ENCODE peak calls at places on chromosome 4, in six cellular contexts. B, N, H, I, E and D are unnamed samples.
A peak's percentile ranks its signal among the peaks of the same experiment; 100 is the strongest.

GRCh38 chr4:45647823-45648222 is 476.0 kb downstream of the GABRG1 start:
- ATAC-seq in E (no peak), N (no peak), I (no peak), H (peak; percentile 79), B (no peak), D (no peak)

GRCh38 chr4:89283226-89283974 is 24.2 kb downstream of the GPRIN3 start:
- ATAC-seq in I (peak; percentile 81), E (no peak), B (no peak), N (peak; percentile 59), H (no peak), D (no peak)

GRCh38 chr4:147103403-147103946 is 157.8 kb upstream of the TTC29 start:
- ATAC-seq in E (no peak), B (no peak), H (no peak), I (peak; percentile 94), N (peak; percentile 95), D (peak; percentile 94)

GRCh38 chr4:509374-509676 is 10.3 kb downstream of the PIGG start:
- ATAC-seq in H (no peak), N (no peak), I (no peak), E (no peak), B (no peak), D (no peak)

GRCh38 chr4:104722467-104722866 is 227.8 kb upstream of the CXXC4 start:
- ATAC-seq in E (no peak), N (no peak), H (no peak), B (no peak), I (no peak), D (no peak)

GRCh38 chr4:96742332-96743014 is 902.6 kb downstream of the PDHA2 start:
- ATAC-seq in N (no peak), H (no peak), B (no peak), I (no peak), E (no peak), D (no peak)

GRCh38 chr4:95510877-95511276 is 37.9 kb downstream of the UNC5C start:
- ATAC-seq in H (no peak), B (no peak), E (peak; percentile 26), I (no peak), N (no peak), D (no peak)

GRCh38 chr4:83320548-83320947 is 14.1 kb downstream of the HPSE start:
- ATAC-seq in I (no peak), B (no peak), H (no peak), N (peak; percentile 85), E (no peak), D (peak; percentile 57)

GRCh38 chr4:518569-519083 is 19.6 kb downstream of the PIGG start:
- ATAC-seq in B (no peak), N (no peak), I (no peak), E (no peak), H (no peak), D (no peak)

GRCh38 chr4:2886622-2887021 is 43.0 kb downstream of the ADD1 start:
- ATAC-seq in H (no peak), E (no peak), I (no peak), N (no peak), B (no peak), D (no peak)

GRCh38 chr4:104909376-104909775 is 237.3 kb upstream of the TET2 start:
- ATAC-seq in E (no peak), N (no peak), H (no peak), I (no peak), B (no peak), D (no peak)

GRCh38 chr4:185036842-185037241 is 18.6 kb downstream of the HELT start:
- ATAC-seq in B (peak; percentile 45), N (no peak), I (no peak), E (no peak), H (no peak), D (no peak)

GRCh38 chr4:101356928-101357327 is 9.6 kb upstream of the PPP3CA start:
- ATAC-seq in I (peak; percentile 78), N (peak; percentile 59), B (no peak), H (peak; percentile 74), E (no peak), D (no peak)

GRCh38 chr4:139167774-139168444 is 9.1 kb downstream of the ELF2 start:
- ATAC-seq in E (peak; percentile 69), B (peak; percentile 76), I (peak; percentile 74), N (peak; percentile 85), H (peak; percentile 91), D (peak; percentile 66)
- H3K4me1 ChIP-seq in E (no peaks in the 10 kb centered on the region), B (peaks cover 27% of the 10 kb centered on the region), I (peaks cover 25% of the 10 kb centered on the region), N (peaks cover 43% of the 10 kb centered on the region), H (peaks cover 33% of the 10 kb centered on the region), D (peaks cover 84% of the 10 kb centered on the region)

DNA sequence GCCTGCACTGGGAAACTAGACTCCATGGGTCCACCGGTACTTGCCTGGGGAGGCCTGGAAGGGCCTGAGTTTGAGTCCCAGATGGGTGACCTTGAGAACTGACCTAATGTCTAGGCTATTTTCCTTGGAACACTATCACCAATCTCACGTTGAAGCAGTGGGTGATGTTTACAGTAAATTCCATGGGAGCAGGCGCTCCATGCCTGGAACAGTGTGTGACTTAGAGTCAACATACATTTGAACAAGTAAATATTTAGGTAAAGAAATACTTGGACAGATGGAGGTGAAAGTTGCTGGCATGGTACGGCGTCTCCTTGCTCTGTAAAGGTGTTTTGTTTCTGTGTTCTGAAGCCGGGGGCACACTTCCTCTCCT is 47.5 kb downstream of the TBC1D14 start:
- ATAC-seq in N (no peak), I (no peak), E (no peak), B (no peak), H (peak; percentile 44), D (no peak)
- TF ChIP-seq EP300 in N (no peak), I (no peak), E (no peak), B (no peak), H (peak; percentile 59), D (no peak)

GRCh38 chr4:65799513-65799912 is 129.2 kb upstream of the EPHA5 start:
- ATAC-seq in H (no peak), B (no peak), E (no peak), I (no peak), N (no peak), D (no peak)
- H3K4me1 ChIP-seq in H (no peaks in the 10 kb centered on the region), B (no peaks in the 10 kb centered on the region), E (no peaks in the 10 kb centered on the region), I (no peaks in the 10 kb centered on the region), N (no peaks in the 10 kb centered on the region), D (no peaks in the 10 kb centered on the region)

DNA sequence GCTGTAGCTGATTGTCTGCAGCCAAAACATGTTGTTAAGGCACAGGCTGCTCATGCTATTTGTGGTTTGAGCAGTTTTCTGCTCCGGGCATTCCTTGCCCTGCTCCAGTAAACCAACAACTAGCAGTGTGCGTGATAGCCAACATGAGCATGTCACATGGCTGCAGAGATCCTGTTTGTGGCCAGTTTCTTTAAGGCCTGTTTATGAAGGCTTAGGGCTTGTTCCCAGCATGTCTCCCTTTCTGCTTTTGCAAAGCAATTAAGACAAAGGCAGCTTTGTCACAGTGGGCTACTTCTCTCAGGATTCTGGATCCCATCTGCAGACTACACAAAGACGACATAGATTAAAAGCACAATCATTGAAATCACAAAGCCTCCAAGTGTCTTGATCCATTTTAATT is 160.5 kb downstream of the ZNF518B start:
- ATAC-seq in B (no peak), H (no peak), E (no peak), N (no peak), I (no peak), D (no peak)
- TF ChIP-seq EP300 in B (no peak), H (no peak), E (no peak), N (no peak), I (no peak), D (no peak)

DNA sequence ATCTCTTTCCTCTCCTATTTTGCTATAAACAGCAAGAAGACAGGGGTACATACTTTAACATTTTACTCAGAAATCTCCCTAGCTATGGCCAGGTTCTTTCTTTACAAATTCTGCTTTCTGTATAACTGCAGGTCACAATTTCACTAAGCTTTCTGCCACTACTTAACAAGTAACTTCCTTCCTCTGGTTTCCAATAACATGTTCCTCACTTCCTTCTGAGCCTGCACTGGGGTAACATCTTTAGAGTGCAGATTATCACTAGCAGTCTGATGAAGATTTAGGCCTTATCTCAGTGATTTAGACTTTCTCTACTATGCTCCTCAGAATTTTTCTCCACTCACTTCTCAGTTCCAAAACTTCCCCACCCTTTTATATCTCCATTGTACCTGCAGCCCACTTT is 1930.5 kb upstream of the AGA start:
- ATAC-seq in H (no peak), B (no peak), N (no peak), E (no peak), I (no peak), D (no peak)
- H3K4me1 ChIP-seq in H (no peaks in the 10 kb centered on the region), B (no peaks in the 10 kb centered on the region), N (no peaks in the 10 kb centered on the region), E (no peaks in the 10 kb centered on the region), I (no peaks in the 10 kb centered on the region), D (no peaks in the 10 kb centered on the region)

GRCh38 chr4:26048378-26048882 is 134.4 kb downstream of the SMIM20 start:
- ATAC-seq in N (peak; percentile 84), E (no peak), B (no peak), H (no peak), I (no peak), D (peak; percentile 88)
- TF ChIP-seq EP300 in N (no peak), E (no peak), B (no peak), H (no peak), I (no peak), D (no peak)

GRCh38 chr4:26355392-26356052 is 34.7 kb downstream of the RBPJ start:
- ATAC-seq in I (no peak), N (no peak), B (no peak), H (no peak), E (peak; percentile 25), D (no peak)
- H3K4me1 ChIP-seq in I (no peaks in the 10 kb centered on the region), N (peaks cover 15% of the 10 kb centered on the region), B (no peaks in the 10 kb centered on the region), H (peaks cover 31% of the 10 kb centered on the region), E (peaks cover 7% of the 10 kb centered on the region), D (peaks cover 6% of the 10 kb centered on the region)